ENCODE peak calls at places on chromosomes 11 and 22, in ten cellular contexts. W is endodermal cell, K is IMR-90, B is fibroblast of villous mesenchyme, G is CD14-positive monocyte, E is progenitor cell of endocrine pancreas, Y is brain microvascular endothelial cell, A is astrocyte of the spinal cord, P is cardiac fibroblast, N is AG09309. R is an unnamed sample.

GRCh38 chr11:128152796-128153696 is 434.3 kb downstream of the ETS1 start:
- DNase-seq in W (no peak), K (no peak), B (no peak), G (no peak), E (no peak), Y (no peak), A (no peak), P (no peak), N (no peak), R (no peak)

GRCh38 chr11:118438314-118438931 is 2.1 kb downstream of the KMT2A start:
- DNase-seq in W (peak), K (peak), B (peak), G (no peak), E (no peak), Y (peak), A (peak), P (peak), N (peak), R (peak)

GRCh38 chr11:126888126-126888712 is 112.4 kb downstream of the KIRREL3 start:
- DNase-seq in W (no peak), K (no peak), B (no peak), G (no peak), E (no peak), Y (no peak), A (no peak), P (no peak), N (no peak), R (no peak)

GRCh38 chr22:49330421-49331222 is 497.1 kb downstream of the BRD1 start:
- DNase-seq in W (peak), K (no peak), B (no peak), G (no peak), E (peak), Y (no peak), A (no peak), P (no peak), N (no peak), R (peak)

GRCh38 chr11:72228229-72228843 is 3.8 kb downstream of the INPPL1 start:
- DNase-seq in W (peak), K (no peak), B (no peak), G (no peak), E (no peak), Y (no peak), A (no peak), P (peak), N (no peak), R (no peak)

GRCh38 chr11:2826679-2827056 is 58.9 kb downstream of the CDKN1C start:
- DNase-seq in W (no peak), K (no peak), B (no peak), G (peak), E (no peak), Y (no peak), A (no peak), P (no peak), N (no peak), R (no peak)

GRCh38 chr22:25160120-25160996 is 39.3 kb upstream of the CRYBB3 start:
- DNase-seq in W (no peak), K (no peak), B (no peak), G (peak), E (no peak), Y (no peak), A (no peak), P (no peak), N (no peak), R (no peak)

GRCh38 chr22:42300286-42301071 is 30.0 kb upstream of the TCF20 start:
- DNase-seq in W (peak), K (no peak), B (no peak), G (peak), E (no peak), Y (no peak), A (no peak), P (no peak), N (no peak), R (no peak)

GRCh38 chr11:116637766-116638165 is 135.0 kb downstream of the BUD13 start:
- DNase-seq in W (peak), K (no peak), B (no peak), G (no peak), E (no peak), Y (no peak), A (no peak), P (no peak), N (no peak), R (no peak)

GRCh38 chr11:461626-462025 is 11.5 kb downstream of the PTDSS2 start:
- DNase-seq in W (no peak), K (no peak), B (no peak), G (no peak), E (no peak), Y (no peak), A (no peak), P (no peak), N (no peak), R (no peak)

GRCh38 chr11:14542384-14542783 is 22.2 kb upstream of the PSMA1 start:
- DNase-seq in W (no peak), K (no peak), B (no peak), G (no peak), E (no peak), Y (no peak), A (no peak), P (no peak), N (no peak), R (no peak)

GRCh38 chr22:37739000-37739399 is 42.2 kb downstream of the TRIOBP start:
- DNase-seq in W (no peak), K (peak), B (peak), G (no peak), E (no peak), Y (no peak), A (no peak), P (peak), N (no peak), R (no peak)

GRCh38 chr22:22978637-22979036 is 91.0 kb downstream of the IGLL5 start:
- DNase-seq in W (no peak), K (no peak), B (no peak), G (no peak), E (no peak), Y (no peak), A (no peak), P (no peak), N (no peak), R (no peak)

GRCh38 chr22:37226514-37226913 is 14.2 kb upstream of the SSTR3 start:
- DNase-seq in W (no peak), K (no peak), B (no peak), G (no peak), E (no peak), Y (no peak), A (no peak), P (no peak), N (no peak), R (no peak)

GRCh38 chr22:38843201-38843715 is 570 bp downstream of the NPTXR start:
- DNase-seq in W (peak), K (peak), B (peak), G (no peak), E (peak), Y (peak), A (peak), P (peak), N (no peak), R (peak)

GRCh38 chr11:69640260-69640994 is 529 bp upstream of the CCND1 start:
- DNase-seq in W (peak), K (no peak), B (peak), G (no peak), E (no peak), Y (no peak), A (no peak), P (peak), N (no peak), R (peak)

GRCh38 chr11:66628061-66628603 is 10.4 kb upstream of the RBM4 start:
- DNase-seq in W (no peak), K (no peak), B (no peak), G (no peak), E (no peak), Y (no peak), A (no peak), P (no peak), N (no peak), R (no peak)

GRCh38 chr11:124071622-124071948 is 30.5 kb upstream of the OR10G7 start:
- DNase-seq in W (peak), K (no peak), B (no peak), G (no peak), E (no peak), Y (no peak), A (no peak), P (no peak), N (no peak), R (no peak)

GRCh38 chr22:27099896-27100295 is 442.5 kb downstream of the MIAT start:
- DNase-seq in W (no peak), K (no peak), B (no peak), G (no peak), E (no peak), Y (no peak), A (no peak), P (no peak), N (no peak), R (no peak)

GRCh38 chr11:69744435-69744834 is 30.7 kb downstream of the FGF4 start:
- DNase-seq in W (peak), K (peak), B (peak), G (no peak), E (no peak), Y (peak), A (peak), P (peak), N (peak), R (no peak)

GRCh38 chr11:117392979-117393378 is 65.3 kb downstream of the CEP164 start:
- DNase-seq in W (no peak), K (no peak), B (no peak), G (no peak), E (no peak), Y (no peak), A (no peak), P (no peak), N (no peak), R (no peak)

GRCh38 chr22:49308300-49308699 is 519.4 kb downstream of the BRD1 start:
- DNase-seq in W (peak), K (no peak), B (no peak), G (no peak), E (no peak), Y (no peak), A (no peak), P (no peak), N (no peak), R (no peak)

GRCh38 chr11:91104237-91104636 is 881.4 kb upstream of the CHORDC1 start:
- DNase-seq in W (no peak), K (peak), B (peak), G (no peak), E (no peak), Y (peak), A (peak), P (peak), N (no peak), R (no peak)

GRCh38 chr11:75771646-75772410 is 3.2 kb downstream of the DGAT2 start:
- DNase-seq in W (no peak), K (peak), B (peak), G (peak), E (no peak), Y (peak), A (peak), P (peak), N (peak), R (no peak)

GRCh38 chr11:74090701-74091100 is 80.1 kb downstream of the C2CD3 start:
- DNase-seq in W (no peak), K (peak), B (peak), G (no peak), E (no peak), Y (no peak), A (no peak), P (peak), N (no peak), R (no peak)
- TF ChIP-seq CTCF in W (peak), K (peak), B (peak), G (no peak), E (peak), Y (peak), A (peak), P (peak), N (peak), R (no peak)

GRCh38 chr11:12232160-12232559 is 121.8 kb downstream of the MICAL2 start:
- DNase-seq in W (no peak), K (peak), B (no peak), G (no peak), E (no peak), Y (no peak), A (no peak), P (peak), N (no peak), R (no peak)
- TF ChIP-seq CTCF in W (no peak), K (no peak), B (no peak), G (no peak), E (no peak), Y (no peak), A (no peak), P (no peak), N (no peak), R (no peak)

DNA sequence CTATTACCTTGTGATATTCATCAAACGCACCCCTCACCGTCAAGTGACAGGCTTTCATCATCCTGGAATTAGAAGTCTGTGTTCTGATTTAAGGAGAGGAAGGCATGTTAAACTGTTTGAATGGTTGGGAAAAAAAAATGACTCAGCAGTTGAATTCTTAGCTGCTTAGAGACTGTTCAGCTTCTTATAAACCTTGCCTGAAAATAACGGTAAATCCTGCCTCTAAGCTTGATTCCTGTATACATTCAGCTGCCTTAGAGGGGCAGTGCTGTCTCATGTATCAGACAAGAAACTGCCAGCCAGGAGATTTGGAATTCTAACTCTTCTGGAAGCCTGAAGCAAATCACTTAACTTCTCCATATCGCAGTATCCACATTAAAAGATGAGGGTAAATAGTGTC is 437.4 kb downstream of the JRKL start:
- DNase-seq in W (peak), K (peak), B (peak), G (no peak), E (no peak), Y (no peak), A (peak), P (peak), N (no peak), R (no peak)
- TF ChIP-seq CTCF in W (peak), K (peak), B (peak), G (no peak), E (peak), Y (no peak), A (no peak), P (peak), N (no peak), R (no peak)

GRCh38 chr11:19842505-19842904 is 129.9 kb downstream of the NAV2 start:
- DNase-seq in W (no peak), K (no peak), B (no peak), G (no peak), E (no peak), Y (peak), A (no peak), P (peak), N (no peak), R (no peak)
- TF ChIP-seq CTCF in W (no peak), K (no peak), B (no peak), G (no peak), E (no peak), Y (no peak), A (no peak), P (no peak), N (no peak), R (no peak)

GRCh38 chr11:40133526-40133925 is 1325.9 kb downstream of the LRRC4C start:
- DNase-seq in W (no peak), K (no peak), B (no peak), G (no peak), E (no peak), Y (no peak), A (no peak), P (no peak), N (no peak), R (no peak)

GRCh38 chr11:40130427-40130826 is 1329.0 kb downstream of the LRRC4C start:
- DNase-seq in W (peak), K (no peak), B (no peak), G (no peak), E (no peak), Y (no peak), A (no peak), P (no peak), N (no peak), R (no peak)

GRCh38 chr11:40132881-40133280 is 1326.6 kb downstream of the LRRC4C start:
- DNase-seq in W (no peak), K (no peak), B (no peak), G (no peak), E (no peak), Y (no peak), A (peak), P (no peak), N (no peak), R (no peak)

GRCh38 chr11:40125054-40125453 is 1334.4 kb downstream of the LRRC4C start:
- DNase-seq in W (peak), K (no peak), B (no peak), G (no peak), E (no peak), Y (no peak), A (no peak), P (no peak), N (no peak), R (no peak)

GRCh38 chr11:40129276-40129675 is 1330.2 kb downstream of the LRRC4C start:
- DNase-seq in W (no peak), K (no peak), B (no peak), G (no peak), E (no peak), Y (no peak), A (peak), P (no peak), N (no peak), R (no peak)
- TF ChIP-seq CTCF in W (peak), K (peak), B (no peak), G (no peak), E (peak), Y (no peak), A (peak), P (no peak), N (no peak), R (peak)

GRCh38 chr11:81005595-81005994 is 1564.8 kb upstream of the TENM4 start:
- DNase-seq in W (no peak), K (peak), B (peak), G (no peak), E (no peak), Y (peak), A (peak), P (peak), N (no peak), R (no peak)

GRCh38 chr11:81002374-81002773 is 1561.5 kb upstream of the TENM4 start:
- DNase-seq in W (no peak), K (no peak), B (no peak), G (no peak), E (no peak), Y (no peak), A (no peak), P (no peak), N (no peak), R (no peak)

GRCh38 chr11:81007046-81007445 is 1566.2 kb upstream of the TENM4 start:
- DNase-seq in W (no peak), K (peak), B (peak), G (no peak), E (no peak), Y (peak), A (peak), P (peak), N (no peak), R (no peak)

GRCh38 chr11:81000334-81001100 is 1559.7 kb upstream of the TENM4 start:
- DNase-seq in W (no peak), K (no peak), B (no peak), G (no peak), E (no peak), Y (no peak), A (no peak), P (no peak), N (no peak), R (no peak)

DNA sequence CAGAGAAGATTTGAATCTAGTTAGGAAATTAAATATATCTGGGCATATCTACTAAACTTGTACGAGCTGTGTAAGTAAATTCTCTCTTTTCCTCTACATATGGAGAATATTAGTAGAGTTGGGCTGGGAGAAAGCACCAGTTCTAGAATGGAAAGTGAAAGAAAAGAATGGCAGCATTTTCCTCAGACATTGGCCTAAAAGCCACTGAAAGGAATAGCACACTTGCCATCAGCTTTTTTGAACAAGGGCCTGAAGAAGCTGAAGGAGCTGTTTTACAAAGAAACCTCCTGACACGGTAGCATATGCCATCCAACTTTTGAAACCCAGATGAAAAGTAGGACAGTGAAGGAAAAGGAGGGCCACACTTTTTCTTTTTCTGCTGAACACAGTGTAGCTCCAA is 1563.7 kb upstream of the TENM4 start:
- DNase-seq in W (no peak), K (no peak), B (no peak), G (no peak), E (no peak), Y (no peak), A (no peak), P (no peak), N (no peak), R (no peak)
- TF ChIP-seq CTCF in W (no peak), K (no peak), B (no peak), G (no peak), E (no peak), Y (no peak), A (no peak), P (no peak), N (no peak), R (no peak)

DNA sequence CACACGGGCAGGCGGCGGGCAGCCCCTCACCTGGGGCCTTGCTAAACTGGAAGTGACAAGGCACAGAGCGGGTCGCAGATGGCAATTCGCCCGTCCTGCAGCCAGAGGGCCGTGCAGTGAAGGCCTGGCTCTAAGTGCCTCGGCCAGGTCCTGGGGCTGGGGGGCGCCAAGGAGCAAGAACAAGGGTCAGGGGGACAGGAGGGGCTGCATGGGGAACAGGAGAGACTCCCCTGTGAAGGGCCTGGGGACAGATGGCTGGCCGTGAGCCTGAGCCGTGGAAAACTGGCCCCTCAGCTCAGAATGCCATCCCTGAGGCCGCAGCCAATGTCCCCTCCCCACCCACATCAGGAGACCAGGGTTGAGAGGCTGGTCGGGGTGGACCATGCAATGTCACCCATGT is 60.0 kb downstream of the RTL6 start:
- DNase-seq in W (peak), K (no peak), B (no peak), G (no peak), E (no peak), Y (no peak), A (no peak), P (no peak), N (no peak), R (no peak)
- TF ChIP-seq CTCF in W (peak), K (no peak), B (no peak), G (no peak), E (peak), Y (no peak), A (no peak), P (no peak), N (peak), R (no peak)

R was measured in mesothelial cell of epicardium.